ENCODE peak calls at places on chromosomes 5 and 9, in ten cellular contexts. One of them, this sample, is unnamed.

GRCh38 chr9:98481676-98482075 is 226.2 kb upstream of the TBC1D2 start:
- DNase-seq in stimulated activated CD8-positive, alpha-beta memory T cell treated with anti-CD3 and anti-CD28 coated beads, Interleukin-15, amount 100 ng/mL, for 1 hour: no peak
- DNase-seq in HAP-1: no peak
- DNase-seq in activated CD8-positive, alpha-beta memory T cell treated with anti-CD3 and anti-CD28 coated beads, Interleukin-2, amount 50 U/mL, for 4 hours: no peak
- DNase-seq in stimulated activated naive B cell treated with anti-CD40 and anti-IgM and Interleukin-4, amounts not matched to agents 10 μg/mL and 1 μg/mL and 100 μg/mL, for 72 hours: no peak
- DNase-seq in kidney glomerular epithelial cell: no peak
- DNase-seq in NCI-H82: no peak
- DNase-seq in neuronal stem cell: no peak
- DNase-seq in NCI-H1417 treated with DMSO at 0.1 percent for 48 hours: no peak
- DNase-seq in WTC11: no peak
- DNase-seq in this sample: peak

GRCh38 chr9:136024286-136024685 is 63.1 kb upstream of the UBAC1 start:
- DNase-seq in stimulated activated CD8-positive, alpha-beta memory T cell treated with anti-CD3 and anti-CD28 coated beads, Interleukin-15, amount 100 ng/mL, for 1 hour: no peak
- DNase-seq in HAP-1: no peak
- DNase-seq in activated CD8-positive, alpha-beta memory T cell treated with anti-CD3 and anti-CD28 coated beads, Interleukin-2, amount 50 U/mL, for 4 hours: no peak
- DNase-seq in stimulated activated naive B cell treated with anti-CD40 and anti-IgM and Interleukin-4, amounts not matched to agents 10 μg/mL and 1 μg/mL and 100 μg/mL, for 72 hours: no peak
- DNase-seq in kidney glomerular epithelial cell: no peak
- DNase-seq in NCI-H82: no peak
- DNase-seq in neuronal stem cell: no peak
- DNase-seq in NCI-H1417 treated with DMSO at 0.1 percent for 48 hours: no peak
- DNase-seq in WTC11: no peak
- DNase-seq in this sample: no peak

GRCh38 chr9:85702881-85703280 is 38.9 kb downstream of the AGTPBP1 start:
- DNase-seq in stimulated activated CD8-positive, alpha-beta memory T cell treated with anti-CD3 and anti-CD28 coated beads, Interleukin-15, amount 100 ng/mL, for 1 hour: no peak
- DNase-seq in HAP-1: no peak
- DNase-seq in activated CD8-positive, alpha-beta memory T cell treated with anti-CD3 and anti-CD28 coated beads, Interleukin-2, amount 50 U/mL, for 4 hours: no peak
- DNase-seq in stimulated activated naive B cell treated with anti-CD40 and anti-IgM and Interleukin-4, amounts not matched to agents 10 μg/mL and 1 μg/mL and 100 μg/mL, for 72 hours: no peak
- DNase-seq in kidney glomerular epithelial cell: no peak
- DNase-seq in NCI-H82: no peak
- DNase-seq in neuronal stem cell: no peak
- DNase-seq in NCI-H1417 treated with DMSO at 0.1 percent for 48 hours: no peak
- DNase-seq in WTC11: no peak
- DNase-seq in this sample: no peak

GRCh38 chr5:60382761-60383160 is 317.2 kb downstream of the DEPDC1B start:
- DNase-seq in stimulated activated CD8-positive, alpha-beta memory T cell treated with anti-CD3 and anti-CD28 coated beads, Interleukin-15, amount 100 ng/mL, for 1 hour: no peak
- DNase-seq in HAP-1: peak
- DNase-seq in activated CD8-positive, alpha-beta memory T cell treated with anti-CD3 and anti-CD28 coated beads, Interleukin-2, amount 50 U/mL, for 4 hours: no peak
- DNase-seq in stimulated activated naive B cell treated with anti-CD40 and anti-IgM and Interleukin-4, amounts not matched to agents 10 μg/mL and 1 μg/mL and 100 μg/mL, for 72 hours: no peak
- DNase-seq in kidney glomerular epithelial cell: peak
- DNase-seq in NCI-H82: peak
- DNase-seq in neuronal stem cell: no peak
- DNase-seq in NCI-H1417 treated with DMSO at 0.1 percent for 48 hours: peak
- DNase-seq in WTC11: no peak
- DNase-seq in this sample: peak

GRCh38 chr9:61667559-61668121 is 477.8 kb downstream of the SPATA31A7 start:
- DNase-seq in stimulated activated CD8-positive, alpha-beta memory T cell treated with anti-CD3 and anti-CD28 coated beads, Interleukin-15, amount 100 ng/mL, for 1 hour: no peak
- DNase-seq in HAP-1: no peak
- DNase-seq in activated CD8-positive, alpha-beta memory T cell treated with anti-CD3 and anti-CD28 coated beads, Interleukin-2, amount 50 U/mL, for 4 hours: peak
- DNase-seq in stimulated activated naive B cell treated with anti-CD40 and anti-IgM and Interleukin-4, amounts not matched to agents 10 μg/mL and 1 μg/mL and 100 μg/mL, for 72 hours: no peak
- DNase-seq in kidney glomerular epithelial cell: no peak
- DNase-seq in NCI-H82: no peak
- DNase-seq in neuronal stem cell: no peak
- DNase-seq in NCI-H1417 treated with DMSO at 0.1 percent for 48 hours: no peak
- DNase-seq in WTC11: no peak
- DNase-seq in this sample: no peak

GRCh38 chr5:83564069-83564749 is 92.7 kb downstream of the VCAN start:
- DNase-seq in stimulated activated CD8-positive, alpha-beta memory T cell treated with anti-CD3 and anti-CD28 coated beads, Interleukin-15, amount 100 ng/mL, for 1 hour: no peak
- DNase-seq in HAP-1: no peak
- DNase-seq in activated CD8-positive, alpha-beta memory T cell treated with anti-CD3 and anti-CD28 coated beads, Interleukin-2, amount 50 U/mL, for 4 hours: no peak
- DNase-seq in stimulated activated naive B cell treated with anti-CD40 and anti-IgM and Interleukin-4, amounts not matched to agents 10 μg/mL and 1 μg/mL and 100 μg/mL, for 72 hours: no peak
- DNase-seq in kidney glomerular epithelial cell: peak
- DNase-seq in NCI-H82: peak
- DNase-seq in neuronal stem cell: peak
- DNase-seq in NCI-H1417 treated with DMSO at 0.1 percent for 48 hours: peak
- DNase-seq in WTC11: no peak
- DNase-seq in this sample: peak

GRCh38 chr5:169064093-169064492 is 236.8 kb downstream of the SLIT3 start:
- DNase-seq in stimulated activated CD8-positive, alpha-beta memory T cell treated with anti-CD3 and anti-CD28 coated beads, Interleukin-15, amount 100 ng/mL, for 1 hour: no peak
- DNase-seq in HAP-1: no peak
- DNase-seq in activated CD8-positive, alpha-beta memory T cell treated with anti-CD3 and anti-CD28 coated beads, Interleukin-2, amount 50 U/mL, for 4 hours: no peak
- DNase-seq in stimulated activated naive B cell treated with anti-CD40 and anti-IgM and Interleukin-4, amounts not matched to agents 10 μg/mL and 1 μg/mL and 100 μg/mL, for 72 hours: no peak
- DNase-seq in kidney glomerular epithelial cell: peak
- DNase-seq in NCI-H82: peak
- DNase-seq in neuronal stem cell: no peak
- DNase-seq in NCI-H1417 treated with DMSO at 0.1 percent for 48 hours: no peak
- DNase-seq in WTC11: no peak
- DNase-seq in this sample: no peak

GRCh38 chr5:143201589-143201988 is 201.9 kb downstream of the NR3C1 start:
- DNase-seq in stimulated activated CD8-positive, alpha-beta memory T cell treated with anti-CD3 and anti-CD28 coated beads, Interleukin-15, amount 100 ng/mL, for 1 hour: no peak
- DNase-seq in HAP-1: no peak
- DNase-seq in activated CD8-positive, alpha-beta memory T cell treated with anti-CD3 and anti-CD28 coated beads, Interleukin-2, amount 50 U/mL, for 4 hours: no peak
- DNase-seq in stimulated activated naive B cell treated with anti-CD40 and anti-IgM and Interleukin-4, amounts not matched to agents 10 μg/mL and 1 μg/mL and 100 μg/mL, for 72 hours: no peak
- DNase-seq in kidney glomerular epithelial cell: no peak
- DNase-seq in NCI-H82: no peak
- DNase-seq in neuronal stem cell: no peak
- DNase-seq in NCI-H1417 treated with DMSO at 0.1 percent for 48 hours: no peak
- DNase-seq in WTC11: no peak
- DNase-seq in this sample: no peak

GRCh38 chr5:93909356-93909755 is 168.0 kb upstream of the POU5F2 start:
- DNase-seq in stimulated activated CD8-positive, alpha-beta memory T cell treated with anti-CD3 and anti-CD28 coated beads, Interleukin-15, amount 100 ng/mL, for 1 hour: no peak
- DNase-seq in HAP-1: no peak
- DNase-seq in activated CD8-positive, alpha-beta memory T cell treated with anti-CD3 and anti-CD28 coated beads, Interleukin-2, amount 50 U/mL, for 4 hours: no peak
- DNase-seq in stimulated activated naive B cell treated with anti-CD40 and anti-IgM and Interleukin-4, amounts not matched to agents 10 μg/mL and 1 μg/mL and 100 μg/mL, for 72 hours: no peak
- DNase-seq in kidney glomerular epithelial cell: no peak
- DNase-seq in NCI-H82: peak
- DNase-seq in neuronal stem cell: no peak
- DNase-seq in NCI-H1417 treated with DMSO at 0.1 percent for 48 hours: no peak
- DNase-seq in WTC11: no peak
- DNase-seq in this sample: no peak

GRCh38 chr9:19161257-19162025 is 34.1 kb upstream of the PLIN2 start:
- DNase-seq in stimulated activated CD8-positive, alpha-beta memory T cell treated with anti-CD3 and anti-CD28 coated beads, Interleukin-15, amount 100 ng/mL, for 1 hour: no peak
- DNase-seq in HAP-1: peak
- DNase-seq in activated CD8-positive, alpha-beta memory T cell treated with anti-CD3 and anti-CD28 coated beads, Interleukin-2, amount 50 U/mL, for 4 hours: peak
- DNase-seq in stimulated activated naive B cell treated with anti-CD40 and anti-IgM and Interleukin-4, amounts not matched to agents 10 μg/mL and 1 μg/mL and 100 μg/mL, for 72 hours: no peak
- DNase-seq in kidney glomerular epithelial cell: peak
- DNase-seq in NCI-H82: peak
- DNase-seq in neuronal stem cell: no peak
- DNase-seq in NCI-H1417 treated with DMSO at 0.1 percent for 48 hours: no peak
- DNase-seq in WTC11: no peak
- DNase-seq in this sample: peak

GRCh38 chr9:134951461-134951860 is 33.7 kb upstream of the FCN1 start:
- DNase-seq in stimulated activated CD8-positive, alpha-beta memory T cell treated with anti-CD3 and anti-CD28 coated beads, Interleukin-15, amount 100 ng/mL, for 1 hour: no peak
- DNase-seq in HAP-1: no peak
- DNase-seq in activated CD8-positive, alpha-beta memory T cell treated with anti-CD3 and anti-CD28 coated beads, Interleukin-2, amount 50 U/mL, for 4 hours: peak
- DNase-seq in stimulated activated naive B cell treated with anti-CD40 and anti-IgM and Interleukin-4, amounts not matched to agents 10 μg/mL and 1 μg/mL and 100 μg/mL, for 72 hours: no peak
- DNase-seq in kidney glomerular epithelial cell: no peak
- DNase-seq in NCI-H82: no peak
- DNase-seq in neuronal stem cell: no peak
- DNase-seq in NCI-H1417 treated with DMSO at 0.1 percent for 48 hours: no peak
- DNase-seq in WTC11: no peak
- DNase-seq in this sample: no peak

GRCh38 chr9:17060450-17060849 is 74.4 kb upstream of the CNTLN start:
- DNase-seq in stimulated activated CD8-positive, alpha-beta memory T cell treated with anti-CD3 and anti-CD28 coated beads, Interleukin-15, amount 100 ng/mL, for 1 hour: no peak
- DNase-seq in HAP-1: no peak
- DNase-seq in activated CD8-positive, alpha-beta memory T cell treated with anti-CD3 and anti-CD28 coated beads, Interleukin-2, amount 50 U/mL, for 4 hours: no peak
- DNase-seq in stimulated activated naive B cell treated with anti-CD40 and anti-IgM and Interleukin-4, amounts not matched to agents 10 μg/mL and 1 μg/mL and 100 μg/mL, for 72 hours: no peak
- DNase-seq in kidney glomerular epithelial cell: no peak
- DNase-seq in NCI-H82: no peak
- DNase-seq in neuronal stem cell: no peak
- DNase-seq in NCI-H1417 treated with DMSO at 0.1 percent for 48 hours: no peak
- DNase-seq in WTC11: no peak
- DNase-seq in this sample: no peak

GRCh38 chr9:80020056-80020455 is 448.3 kb downstream of the TLE4 start:
- DNase-seq in stimulated activated CD8-positive, alpha-beta memory T cell treated with anti-CD3 and anti-CD28 coated beads, Interleukin-15, amount 100 ng/mL, for 1 hour: no peak
- DNase-seq in HAP-1: no peak
- DNase-seq in activated CD8-positive, alpha-beta memory T cell treated with anti-CD3 and anti-CD28 coated beads, Interleukin-2, amount 50 U/mL, for 4 hours: no peak
- DNase-seq in stimulated activated naive B cell treated with anti-CD40 and anti-IgM and Interleukin-4, amounts not matched to agents 10 μg/mL and 1 μg/mL and 100 μg/mL, for 72 hours: no peak
- DNase-seq in kidney glomerular epithelial cell: no peak
- DNase-seq in NCI-H82: no peak
- DNase-seq in neuronal stem cell: no peak
- DNase-seq in NCI-H1417 treated with DMSO at 0.1 percent for 48 hours: no peak
- DNase-seq in WTC11: no peak
- DNase-seq in this sample: no peak

GRCh38 chr5:167945542-167946384 is 345.7 kb upstream of the WWC1 start:
- DNase-seq in stimulated activated CD8-positive, alpha-beta memory T cell treated with anti-CD3 and anti-CD28 coated beads, Interleukin-15, amount 100 ng/mL, for 1 hour: no peak
- DNase-seq in HAP-1: no peak
- DNase-seq in activated CD8-positive, alpha-beta memory T cell treated with anti-CD3 and anti-CD28 coated beads, Interleukin-2, amount 50 U/mL, for 4 hours: no peak
- DNase-seq in stimulated activated naive B cell treated with anti-CD40 and anti-IgM and Interleukin-4, amounts not matched to agents 10 μg/mL and 1 μg/mL and 100 μg/mL, for 72 hours: no peak
- DNase-seq in kidney glomerular epithelial cell: peak
- DNase-seq in NCI-H82: no peak
- DNase-seq in neuronal stem cell: no peak
- DNase-seq in NCI-H1417 treated with DMSO at 0.1 percent for 48 hours: no peak
- DNase-seq in WTC11: no peak
- DNase-seq in this sample: no peak

GRCh38 chr9:3074247-3074646 is 230.4 kb upstream of the PUM3 start:
- DNase-seq in stimulated activated CD8-positive, alpha-beta memory T cell treated with anti-CD3 and anti-CD28 coated beads, Interleukin-15, amount 100 ng/mL, for 1 hour: no peak
- DNase-seq in HAP-1: no peak
- DNase-seq in activated CD8-positive, alpha-beta memory T cell treated with anti-CD3 and anti-CD28 coated beads, Interleukin-2, amount 50 U/mL, for 4 hours: no peak
- DNase-seq in stimulated activated naive B cell treated with anti-CD40 and anti-IgM and Interleukin-4, amounts not matched to agents 10 μg/mL and 1 μg/mL and 100 μg/mL, for 72 hours: no peak
- DNase-seq in kidney glomerular epithelial cell: no peak
- DNase-seq in NCI-H82: no peak
- DNase-seq in neuronal stem cell: no peak
- DNase-seq in NCI-H1417 treated with DMSO at 0.1 percent for 48 hours: no peak
- DNase-seq in WTC11: no peak
- DNase-seq in this sample: no peak

GRCh38 chr9:123049589-123050222 is 16.2 kb downstream of the GPR21 start:
- DNase-seq in stimulated activated CD8-positive, alpha-beta memory T cell treated with anti-CD3 and anti-CD28 coated beads, Interleukin-15, amount 100 ng/mL, for 1 hour: no peak
- DNase-seq in HAP-1: no peak
- DNase-seq in activated CD8-positive, alpha-beta memory T cell treated with anti-CD3 and anti-CD28 coated beads, Interleukin-2, amount 50 U/mL, for 4 hours: no peak
- DNase-seq in stimulated activated naive B cell treated with anti-CD40 and anti-IgM and Interleukin-4, amounts not matched to agents 10 μg/mL and 1 μg/mL and 100 μg/mL, for 72 hours: no peak
- DNase-seq in kidney glomerular epithelial cell: no peak
- DNase-seq in NCI-H82: no peak
- DNase-seq in neuronal stem cell: no peak
- DNase-seq in NCI-H1417 treated with DMSO at 0.1 percent for 48 hours: no peak
- DNase-seq in WTC11: no peak
- DNase-seq in this sample: no peak

GRCh38 chr5:78899922-78900362 is 85.2 kb downstream of the ARSB start:
- DNase-seq in stimulated activated CD8-positive, alpha-beta memory T cell treated with anti-CD3 and anti-CD28 coated beads, Interleukin-15, amount 100 ng/mL, for 1 hour: no peak
- DNase-seq in HAP-1: peak
- DNase-seq in activated CD8-positive, alpha-beta memory T cell treated with anti-CD3 and anti-CD28 coated beads, Interleukin-2, amount 50 U/mL, for 4 hours: no peak
- DNase-seq in stimulated activated naive B cell treated with anti-CD40 and anti-IgM and Interleukin-4, amounts not matched to agents 10 μg/mL and 1 μg/mL and 100 μg/mL, for 72 hours: no peak
- DNase-seq in kidney glomerular epithelial cell: peak
- DNase-seq in NCI-H82: peak
- DNase-seq in neuronal stem cell: peak
- DNase-seq in NCI-H1417 treated with DMSO at 0.1 percent for 48 hours: no peak
- DNase-seq in WTC11: peak
- DNase-seq in this sample: peak

GRCh38 chr5:149268928-149269557 is 2.6 kb upstream of the AFAP1L1 start:
- DNase-seq in stimulated activated CD8-positive, alpha-beta memory T cell treated with anti-CD3 and anti-CD28 coated beads, Interleukin-15, amount 100 ng/mL, for 1 hour: no peak
- DNase-seq in HAP-1: peak
- DNase-seq in activated CD8-positive, alpha-beta memory T cell treated with anti-CD3 and anti-CD28 coated beads, Interleukin-2, amount 50 U/mL, for 4 hours: no peak
- DNase-seq in stimulated activated naive B cell treated with anti-CD40 and anti-IgM and Interleukin-4, amounts not matched to agents 10 μg/mL and 1 μg/mL and 100 μg/mL, for 72 hours: no peak
- DNase-seq in kidney glomerular epithelial cell: peak
- DNase-seq in NCI-H82: peak
- DNase-seq in neuronal stem cell: peak
- DNase-seq in NCI-H1417 treated with DMSO at 0.1 percent for 48 hours: peak
- DNase-seq in WTC11: no peak
- DNase-seq in this sample: peak

GRCh38 chr9:111839387-111839786 is 44.6 kb upstream of the SHOC1 start:
- DNase-seq in stimulated activated CD8-positive, alpha-beta memory T cell treated with anti-CD3 and anti-CD28 coated beads, Interleukin-15, amount 100 ng/mL, for 1 hour: no peak
- DNase-seq in HAP-1: no peak
- DNase-seq in activated CD8-positive, alpha-beta memory T cell treated with anti-CD3 and anti-CD28 coated beads, Interleukin-2, amount 50 U/mL, for 4 hours: no peak
- DNase-seq in stimulated activated naive B cell treated with anti-CD40 and anti-IgM and Interleukin-4, amounts not matched to agents 10 μg/mL and 1 μg/mL and 100 μg/mL, for 72 hours: no peak
- DNase-seq in kidney glomerular epithelial cell: no peak
- DNase-seq in NCI-H82: no peak
- DNase-seq in neuronal stem cell: no peak
- DNase-seq in NCI-H1417 treated with DMSO at 0.1 percent for 48 hours: no peak
- DNase-seq in WTC11: no peak
- DNase-seq in this sample: no peak

GRCh38 chr9:128637656-128638055 is 19.0 kb downstream of the DYNC2I2 start:
- DNase-seq in stimulated activated CD8-positive, alpha-beta memory T cell treated with anti-CD3 and anti-CD28 coated beads, Interleukin-15, amount 100 ng/mL, for 1 hour: no peak
- DNase-seq in HAP-1: no peak
- DNase-seq in activated CD8-positive, alpha-beta memory T cell treated with anti-CD3 and anti-CD28 coated beads, Interleukin-2, amount 50 U/mL, for 4 hours: no peak
- DNase-seq in stimulated activated naive B cell treated with anti-CD40 and anti-IgM and Interleukin-4, amounts not matched to agents 10 μg/mL and 1 μg/mL and 100 μg/mL, for 72 hours: no peak
- DNase-seq in kidney glomerular epithelial cell: no peak
- DNase-seq in NCI-H82: no peak
- DNase-seq in neuronal stem cell: no peak
- DNase-seq in NCI-H1417 treated with DMSO at 0.1 percent for 48 hours: no peak
- DNase-seq in WTC11: no peak
- DNase-seq in this sample: no peak

GRCh38 chr5:81417052-81417451 is 23.1 kb upstream of the ACOT12 start:
- DNase-seq in stimulated activated CD8-positive, alpha-beta memory T cell treated with anti-CD3 and anti-CD28 coated beads, Interleukin-15, amount 100 ng/mL, for 1 hour: no peak
- DNase-seq in HAP-1: no peak
- DNase-seq in activated CD8-positive, alpha-beta memory T cell treated with anti-CD3 and anti-CD28 coated beads, Interleukin-2, amount 50 U/mL, for 4 hours: no peak
- DNase-seq in stimulated activated naive B cell treated with anti-CD40 and anti-IgM and Interleukin-4, amounts not matched to agents 10 μg/mL and 1 μg/mL and 100 μg/mL, for 72 hours: no peak
- DNase-seq in kidney glomerular epithelial cell: no peak
- DNase-seq in NCI-H82: no peak
- DNase-seq in neuronal stem cell: no peak
- DNase-seq in NCI-H1417 treated with DMSO at 0.1 percent for 48 hours: no peak
- DNase-seq in WTC11: no peak
- DNase-seq in this sample: no peak

GRCh38 chr5:134982230-134982629 is 14.5 kb downstream of the CATSPER3 start:
- DNase-seq in stimulated activated CD8-positive, alpha-beta memory T cell treated with anti-CD3 and anti-CD28 coated beads, Interleukin-15, amount 100 ng/mL, for 1 hour: no peak
- DNase-seq in HAP-1: no peak
- DNase-seq in activated CD8-positive, alpha-beta memory T cell treated with anti-CD3 and anti-CD28 coated beads, Interleukin-2, amount 50 U/mL, for 4 hours: no peak
- DNase-seq in stimulated activated naive B cell treated with anti-CD40 and anti-IgM and Interleukin-4, amounts not matched to agents 10 μg/mL and 1 μg/mL and 100 μg/mL, for 72 hours: no peak
- DNase-seq in kidney glomerular epithelial cell: no peak
- DNase-seq in NCI-H82: no peak
- DNase-seq in neuronal stem cell: no peak
- DNase-seq in NCI-H1417 treated with DMSO at 0.1 percent for 48 hours: no peak
- DNase-seq in WTC11: no peak
- DNase-seq in this sample: peak

GRCh38 chr5:107571621-107572489 is 98.9 kb downstream of the EFNA5 start:
- DNase-seq in stimulated activated CD8-positive, alpha-beta memory T cell treated with anti-CD3 and anti-CD28 coated beads, Interleukin-15, amount 100 ng/mL, for 1 hour: peak
- DNase-seq in HAP-1: peak
- DNase-seq in activated CD8-positive, alpha-beta memory T cell treated with anti-CD3 and anti-CD28 coated beads, Interleukin-2, amount 50 U/mL, for 4 hours: peak
- DNase-seq in stimulated activated naive B cell treated with anti-CD40 and anti-IgM and Interleukin-4, amounts not matched to agents 10 μg/mL and 1 μg/mL and 100 μg/mL, for 72 hours: peak
- DNase-seq in kidney glomerular epithelial cell: peak
- DNase-seq in NCI-H82: peak
- DNase-seq in neuronal stem cell: peak
- DNase-seq in NCI-H1417 treated with DMSO at 0.1 percent for 48 hours: no peak
- DNase-seq in WTC11: peak
- DNase-seq in this sample: peak

GRCh38 chr9:113155911-113156559 is 5.2 kb downstream of the SLC31A2 start:
- DNase-seq in stimulated activated CD8-positive, alpha-beta memory T cell treated with anti-CD3 and anti-CD28 coated beads, Interleukin-15, amount 100 ng/mL, for 1 hour: no peak
- DNase-seq in HAP-1: no peak
- DNase-seq in activated CD8-positive, alpha-beta memory T cell treated with anti-CD3 and anti-CD28 coated beads, Interleukin-2, amount 50 U/mL, for 4 hours: peak
- DNase-seq in stimulated activated naive B cell treated with anti-CD40 and anti-IgM and Interleukin-4, amounts not matched to agents 10 μg/mL and 1 μg/mL and 100 μg/mL, for 72 hours: no peak
- DNase-seq in kidney glomerular epithelial cell: no peak
- DNase-seq in NCI-H82: peak
- DNase-seq in neuronal stem cell: no peak
- DNase-seq in NCI-H1417 treated with DMSO at 0.1 percent for 48 hours: no peak
- DNase-seq in WTC11: no peak
- DNase-seq in this sample: no peak

GRCh38 chr5:125551246-125551645 is 804.8 kb upstream of the ZNF608 start:
- DNase-seq in stimulated activated CD8-positive, alpha-beta memory T cell treated with anti-CD3 and anti-CD28 coated beads, Interleukin-15, amount 100 ng/mL, for 1 hour: no peak
- DNase-seq in HAP-1: no peak
- DNase-seq in activated CD8-positive, alpha-beta memory T cell treated with anti-CD3 and anti-CD28 coated beads, Interleukin-2, amount 50 U/mL, for 4 hours: no peak
- DNase-seq in stimulated activated naive B cell treated with anti-CD40 and anti-IgM and Interleukin-4, amounts not matched to agents 10 μg/mL and 1 μg/mL and 100 μg/mL, for 72 hours: no peak
- DNase-seq in kidney glomerular epithelial cell: no peak
- DNase-seq in NCI-H82: no peak
- DNase-seq in neuronal stem cell: no peak
- DNase-seq in NCI-H1417 treated with DMSO at 0.1 percent for 48 hours: no peak
- DNase-seq in WTC11: no peak
- DNase-seq in this sample: no peak

GRCh38 chr5:134171972-134172371 is 4.8 kb downstream of the SKP1 start:
- DNase-seq in stimulated activated CD8-positive, alpha-beta memory T cell treated with anti-CD3 and anti-CD28 coated beads, Interleukin-15, amount 100 ng/mL, for 1 hour: no peak
- DNase-seq in HAP-1: no peak
- DNase-seq in activated CD8-positive, alpha-beta memory T cell treated with anti-CD3 and anti-CD28 coated beads, Interleukin-2, amount 50 U/mL, for 4 hours: no peak
- DNase-seq in stimulated activated naive B cell treated with anti-CD40 and anti-IgM and Interleukin-4, amounts not matched to agents 10 μg/mL and 1 μg/mL and 100 μg/mL, for 72 hours: no peak
- DNase-seq in kidney glomerular epithelial cell: no peak
- DNase-seq in NCI-H82: no peak
- DNase-seq in neuronal stem cell: no peak
- DNase-seq in NCI-H1417 treated with DMSO at 0.1 percent for 48 hours: no peak
- DNase-seq in WTC11: no peak
- DNase-seq in this sample: no peak

GRCh38 chr5:50666261-50667078 is at the start of gene PARP8:
- DNase-seq in stimulated activated CD8-positive, alpha-beta memory T cell treated with anti-CD3 and anti-CD28 coated beads, Interleukin-15, amount 100 ng/mL, for 1 hour: peak
- DNase-seq in HAP-1: peak
- DNase-seq in activated CD8-positive, alpha-beta memory T cell treated with anti-CD3 and anti-CD28 coated beads, Interleukin-2, amount 50 U/mL, for 4 hours: peak
- DNase-seq in stimulated activated naive B cell treated with anti-CD40 and anti-IgM and Interleukin-4, amounts not matched to agents 10 μg/mL and 1 μg/mL and 100 μg/mL, for 72 hours: peak
- DNase-seq in kidney glomerular epithelial cell: peak
- DNase-seq in NCI-H82: peak
- DNase-seq in neuronal stem cell: peak
- DNase-seq in NCI-H1417 treated with DMSO at 0.1 percent for 48 hours: no peak
- DNase-seq in WTC11: peak
- DNase-seq in this sample: peak

GRCh38 chr5:88770290-88771257 is 112.4 kb downstream of the MEF2C start:
- DNase-seq in stimulated activated CD8-positive, alpha-beta memory T cell treated with anti-CD3 and anti-CD28 coated beads, Interleukin-15, amount 100 ng/mL, for 1 hour: no peak
- DNase-seq in HAP-1: no peak
- DNase-seq in activated CD8-positive, alpha-beta memory T cell treated with anti-CD3 and anti-CD28 coated beads, Interleukin-2, amount 50 U/mL, for 4 hours: no peak
- DNase-seq in stimulated activated naive B cell treated with anti-CD40 and anti-IgM and Interleukin-4, amounts not matched to agents 10 μg/mL and 1 μg/mL and 100 μg/mL, for 72 hours: no peak
- DNase-seq in kidney glomerular epithelial cell: no peak
- DNase-seq in NCI-H82: no peak
- DNase-seq in neuronal stem cell: no peak
- DNase-seq in NCI-H1417 treated with DMSO at 0.1 percent for 48 hours: no peak
- DNase-seq in WTC11: no peak
- DNase-seq in this sample: no peak